ENCODE peak calls at places on chromosomes 5 and 9, in six cellular contexts. N is A549; J is pancreas; W is naive thymus-derived CD4-positive, alpha-beta T cell; U is mesenchymal stem cell; L is CD8-positive, alpha-beta T cell. F is an unnamed sample.

GRCh38 chr9:567128-567745 is 274.3 kb upstream of the DMRT1 start:
- DNase-seq in U (no peak), W (no peak), L (no peak), N (no peak), J (no peak), F (peak)

GRCh38 chr9:1890806-1891205 is 124.3 kb upstream of the SMARCA2 start:
- DNase-seq in N (no peak), L (no peak), U (no peak), W (no peak), J (no peak), F (no peak)

GRCh38 chr5:159891371-159891770 is 24.9 kb upstream of the ADRA1B start:
- DNase-seq in U (no peak), L (no peak), W (no peak), J (no peak), N (no peak), F (no peak)

GRCh38 chr5:168654225-168654624 is 75.1 kb upstream of the PANK3 start:
- DNase-seq in W (no peak), U (no peak), N (no peak), J (no peak), L (no peak), F (no peak)

GRCh38 chr5:174453690-174454089 is 270.7 kb upstream of the MSX2 start:
- DNase-seq in W (no peak), U (no peak), J (no peak), N (no peak), L (no peak), F (no peak)

GRCh38 chr9:133286523-133286922 is 11.5 kb upstream of the ABO start:
- DNase-seq in J (no peak), W (no peak), N (no peak), L (no peak), U (no peak), F (no peak)

GRCh38 chr5:101142102-101142501 is 239.0 kb upstream of the ST8SIA4 start:
- DNase-seq in J (no peak), L (no peak), W (no peak), U (no peak), N (peak), F (no peak)

GRCh38 chr5:75668988-75669760 is 48.1 kb downstream of the POC5 start:
- DNase-seq in N (peak), U (no peak), L (no peak), W (no peak), J (peak), F (peak)

GRCh38 chr5:140821375-140822280 is at the start of gene PCDHA5:
- DNase-seq in J (no peak), L (no peak), W (no peak), N (peak), U (no peak), F (no peak)

GRCh38 chr9:108836771-108837170 is 19.0 kb downstream of the ACTL7B start:
- DNase-seq in L (no peak), J (no peak), U (no peak), W (no peak), N (no peak), F (no peak)

GRCh38 chr9:108708448-108708847 is 147.3 kb downstream of the ACTL7B start:
- DNase-seq in U (no peak), N (no peak), L (no peak), W (no peak), J (no peak), F (no peak)

GRCh38 chr5:1657161-1657741 is 133.5 kb upstream of the LPCAT1 start:
- DNase-seq in N (no peak), U (no peak), W (no peak), L (no peak), J (no peak), F (no peak)

GRCh38 chr5:134541736-134542376 is 16.4 kb downstream of the JADE2 start:
- DNase-seq in U (peak), L (no peak), W (no peak), J (peak), N (no peak), F (peak)

GRCh38 chr9:35972093-35972492 is 14.1 kb upstream of the OR2S2 start:
- DNase-seq in W (no peak), N (no peak), U (peak), J (no peak), L (no peak), F (no peak)

GRCh38 chr9:2281031-2281802 is 266.1 kb downstream of the SMARCA2 start:
- DNase-seq in W (no peak), J (no peak), N (no peak), L (no peak), U (peak), F (no peak)

GRCh38 chr9:131395027-131395744 is 1.3 kb downstream of the PRRC2B start:
- DNase-seq in W (peak), J (peak), N (no peak), U (peak), L (peak), F (peak)

GRCh38 chr5:74232281-74232680 is 408.2 kb downstream of the ENC1 start:
- DNase-seq in U (peak), W (no peak), L (no peak), J (no peak), N (no peak), F (no peak)

GRCh38 chr5:131357739-131358561 is 94.1 kb downstream of the CDC42SE2 start:
- DNase-seq in W (no peak), N (no peak), U (no peak), L (no peak), J (no peak), F (no peak)

GRCh38 chr5:10353241-10354047 is at the start of gene MARCHF6:
- DNase-seq in N (peak), U (peak), J (peak), L (peak), W (peak), F (peak)

GRCh38 chr5:10354048-10354872 is 765 bp downstream of the MARCHF6 start:
- DNase-seq in N (peak), W (peak), U (peak), L (no peak), J (peak), F (peak)

GRCh38 chr5:10352404-10353240 is 873 bp upstream of the MARCHF6 start:
- DNase-seq in U (peak), J (no peak), N (no peak), L (no peak), W (no peak), F (no peak)

GRCh38 chr5:10351882-10352395 is 1.6 kb upstream of the MARCHF6 start:
- DNase-seq in J (no peak), W (no peak), U (no peak), N (no peak), L (no peak), F (no peak)

GRCh38 chr5:10351199-10351881 is 2.2 kb upstream of the MARCHF6 start:
- DNase-seq in J (no peak), W (no peak), U (peak), L (no peak), N (no peak), F (no peak)
- H3K4me3 ChIP-seq in J (no peak), W (no peak), U (no peak), L (no peak), N (no peak), F (no peak)

GRCh38 chr5:90017236-90017635 is 392.3 kb downstream of the CETN3 start:
- DNase-seq in W (no peak), U (no peak), L (no peak), N (no peak), J (no peak), F (no peak)

GRCh38 chr5:90022002-90022710 is 387.4 kb downstream of the CETN3 start:
- DNase-seq in U (no peak), N (no peak), W (no peak), J (no peak), L (no peak), F (no peak)

GRCh38 chr5:90022711-90023053 is 386.9 kb downstream of the CETN3 start:
- DNase-seq in J (no peak), L (no peak), N (no peak), W (no peak), U (peak), F (no peak)

GRCh38 chr5:90015584-90016018 is 394.0 kb downstream of the CETN3 start:
- DNase-seq in U (peak), N (no peak), J (no peak), W (no peak), L (no peak), F (peak)

DNA sequence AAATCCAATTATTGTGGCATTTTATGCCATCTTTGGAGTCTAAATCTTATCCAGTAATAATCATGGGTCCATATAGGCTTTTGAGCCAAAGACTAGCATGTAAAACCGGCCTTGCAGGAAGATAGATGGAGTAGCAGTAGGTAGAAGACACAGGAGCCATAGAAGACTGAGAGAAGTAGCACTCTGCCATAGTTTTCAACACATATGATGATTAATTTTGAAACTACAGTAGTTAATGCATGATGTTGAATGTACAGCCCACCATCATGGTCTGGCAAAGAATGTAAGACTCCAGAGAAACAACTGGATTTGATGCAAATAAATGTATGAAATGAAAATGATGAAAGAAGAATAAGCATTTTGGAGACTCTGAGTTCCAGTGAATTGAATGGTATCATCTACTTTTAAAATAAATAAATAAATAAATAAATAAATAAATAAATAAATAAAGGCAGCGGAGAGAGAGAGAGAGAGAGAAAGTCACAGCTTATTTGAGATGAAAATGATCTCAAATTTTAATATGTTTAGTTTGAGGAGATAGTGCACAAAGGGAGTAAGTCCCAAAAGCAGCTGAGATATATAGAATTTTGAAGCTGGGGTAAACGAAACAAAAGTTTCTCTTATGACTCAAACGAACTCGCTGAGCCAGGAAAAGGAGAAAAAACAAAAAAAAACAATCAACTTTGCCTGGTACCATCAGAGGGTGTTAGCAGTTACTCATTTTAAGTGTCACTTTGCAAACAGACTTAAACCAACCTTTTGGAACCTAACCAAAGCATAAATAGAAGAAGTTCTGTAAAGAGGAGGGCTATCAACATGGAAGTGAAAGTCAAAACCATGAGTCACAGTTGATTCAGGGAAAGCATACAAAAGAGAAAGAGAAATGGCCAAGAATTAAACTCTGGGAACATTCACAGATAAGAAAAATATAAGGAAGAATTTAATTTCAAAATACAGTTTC is 388.7 kb downstream of the CETN3 start:
- DNase-seq in U (peak), N (peak), L (no peak), J (no peak), W (no peak), F (peak)
- H3K4me3 ChIP-seq in U (peak), N (peak), L (no peak), J (no peak), W (no peak), F (peak)

GRCh38 chr5:9056046-9056445 is 489.8 kb downstream of the SEMA5A start:
- DNase-seq in L (no peak), J (no peak), N (no peak), W (no peak), U (no peak), F (no peak)

GRCh38 chr5:9051779-9052178 is 494.1 kb downstream of the SEMA5A start:
- DNase-seq in N (no peak), L (no peak), U (no peak), W (no peak), J (no peak), F (no peak)

GRCh38 chr5:9054322-9054721 is 491.6 kb downstream of the SEMA5A start:
- DNase-seq in N (no peak), W (no peak), J (no peak), L (no peak), U (no peak), F (no peak)

GRCh38 chr5:9054821-9055589 is 490.9 kb downstream of the SEMA5A start:
- DNase-seq in U (no peak), J (no peak), N (no peak), W (no peak), L (no peak), F (no peak)

GRCh38 chr5:9052421-9052820 is 493.5 kb downstream of the SEMA5A start:
- DNase-seq in U (no peak), W (no peak), J (no peak), L (no peak), N (no peak), F (no peak)
- H3K4me3 ChIP-seq in U (no peak), W (no peak), J (no peak), L (no peak), N (no peak), F (no peak)

DNA sequence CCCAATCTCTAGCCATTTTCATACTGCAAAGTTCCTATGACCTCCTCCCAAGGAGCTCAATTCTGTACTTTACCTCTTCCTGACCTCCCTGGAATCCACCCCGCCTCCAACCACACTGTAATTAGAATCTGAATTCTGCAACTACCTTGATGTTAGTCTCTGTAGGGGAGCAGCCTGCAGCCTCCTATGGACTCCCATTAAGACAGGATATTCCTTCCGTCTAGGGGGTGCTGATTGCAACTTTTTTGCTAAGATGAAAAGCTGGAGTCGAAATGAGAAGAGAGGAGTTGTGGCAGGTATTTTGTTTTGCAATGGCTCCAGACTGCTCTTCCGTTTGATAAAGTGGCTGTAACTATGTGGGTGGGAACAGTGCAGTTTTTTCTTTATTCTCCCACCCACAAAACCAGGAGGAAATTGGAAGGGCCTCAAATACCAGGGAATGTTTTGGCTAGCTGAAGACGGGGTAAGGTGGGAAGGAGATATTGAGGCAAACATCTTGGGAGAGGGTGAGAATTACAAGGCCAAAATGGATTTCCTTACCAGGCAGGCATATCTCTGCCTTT is 23.8 kb downstream of the ANXA2R start:
- DNase-seq in W (no peak), J (no peak), U (no peak), N (no peak), L (no peak), F (no peak)
- H3K4me3 ChIP-seq in W (peak), J (no peak), U (peak), N (no peak), L (peak), F (no peak)

GRCh38 chr5:110853267-110853666 is 114.5 kb downstream of the SLC25A46 start:
- DNase-seq in L (no peak), N (no peak), U (peak), J (no peak), W (no peak), F (no peak)
- H3K4me3 ChIP-seq in L (no peak), N (no peak), U (no peak), J (no peak), W (no peak), F (no peak)

DNA sequence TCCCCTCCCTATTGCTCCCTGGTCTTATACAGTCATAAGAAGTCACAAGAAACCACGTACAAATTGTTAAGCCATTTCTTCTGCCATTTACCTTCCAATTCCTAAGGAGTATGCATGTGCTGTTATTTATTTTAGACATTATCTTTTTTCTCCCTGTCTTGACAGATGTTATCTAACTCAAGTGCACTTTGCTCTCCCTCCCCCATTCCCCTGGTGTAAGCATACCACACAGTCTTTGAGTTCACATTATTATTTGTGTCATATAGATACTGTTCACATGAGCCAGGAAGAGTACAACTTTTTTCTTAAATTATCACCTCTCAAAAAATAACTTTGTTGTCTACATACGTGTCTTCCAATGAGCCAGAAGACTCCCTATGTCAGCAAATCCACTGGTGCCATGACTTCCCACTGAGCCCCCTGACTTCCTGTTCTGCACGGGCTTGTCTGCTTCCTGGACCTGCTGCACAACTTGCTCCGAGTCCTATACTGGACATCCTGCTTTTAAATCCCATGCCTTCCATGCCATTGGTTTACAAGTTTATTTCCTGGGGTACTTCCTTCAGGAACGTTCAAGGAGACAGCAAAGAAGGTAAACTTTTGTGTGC is 19.9 kb upstream of the FAM120A start:
- DNase-seq in W (no peak), L (no peak), U (no peak), N (no peak), J (no peak), F (no peak)
- H3K4me3 ChIP-seq in W (no peak), L (no peak), U (no peak), N (no peak), J (no peak), F (no peak)

DNA sequence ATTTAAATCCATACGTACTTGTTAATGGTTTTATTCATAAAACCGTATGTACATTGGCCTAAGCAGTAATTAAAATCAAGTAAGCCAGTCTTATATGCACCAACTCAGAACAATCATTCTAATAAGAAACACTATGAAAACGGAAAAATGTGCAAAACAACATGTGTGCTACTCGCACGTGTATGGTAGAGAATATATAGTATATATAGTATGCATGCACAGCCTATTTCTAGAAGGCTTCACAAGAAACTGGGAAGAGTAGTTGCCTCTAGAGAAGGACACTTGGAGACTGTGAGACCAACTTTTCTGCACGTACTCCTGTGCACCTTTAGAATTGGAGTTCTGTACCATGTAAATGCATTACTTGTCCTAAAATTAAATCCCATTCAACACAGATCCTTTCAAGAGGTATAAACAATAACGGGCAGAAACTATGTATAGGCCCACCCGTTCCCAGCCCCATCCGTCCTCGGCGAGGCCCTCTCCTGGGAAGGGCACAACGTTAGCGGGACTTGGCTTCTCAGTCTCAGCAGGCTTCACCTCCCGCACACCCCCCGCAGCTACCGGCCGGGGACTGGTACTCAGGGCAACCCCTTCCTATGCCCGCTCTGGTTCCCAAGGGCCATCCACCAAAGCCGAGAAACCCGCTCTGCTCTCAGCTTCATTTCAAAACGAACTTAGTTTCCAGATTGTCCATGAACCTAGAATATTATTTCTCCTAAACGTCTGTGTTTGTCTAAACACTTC is 2.0 kb downstream of the CDC14B start:
- DNase-seq in N (no peak), J (no peak), L (no peak), U (peak), W (no peak), F (no peak)
- H3K4me3 ChIP-seq in N (peak), J (peak), L (no peak), U (peak), W (no peak), F (no peak)

DNA sequence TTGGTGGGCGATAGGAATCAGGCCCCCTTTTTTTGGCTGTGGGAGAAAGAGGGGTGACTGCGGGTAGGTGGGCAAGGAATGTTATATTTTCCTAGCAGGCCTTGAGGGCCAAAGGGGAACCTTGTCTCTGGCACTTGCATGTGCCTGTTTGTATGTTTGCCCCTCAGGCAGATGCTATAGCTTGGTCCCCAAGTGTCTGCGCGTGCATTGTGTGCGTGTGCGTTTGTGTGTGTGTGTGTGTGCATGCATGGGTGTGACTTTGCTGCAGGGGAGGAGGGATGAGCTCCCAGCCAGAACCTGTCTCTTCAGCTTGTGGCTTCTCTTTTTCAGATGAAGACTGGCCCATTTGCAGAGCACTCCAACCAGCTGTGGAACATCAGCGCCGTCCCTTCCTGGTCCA is 30.9 kb downstream of the PTPA start:
- DNase-seq in N (no peak), J (no peak), W (no peak), L (no peak), U (no peak), F (no peak)
- H3K4me3 ChIP-seq in N (no peak), J (no peak), W (no peak), L (no peak), U (peak), F (no peak)

F was measured in GM06990.